ENCODE peak calls at places on chromosome 3, in four cellular contexts. One of them, this sample, is unnamed.

GRCh38 chr3:32453346-32453745 is 49.3 kb downstream of the CMTM6 start:
- DNase-seq in activated naive CD8-positive, alpha-beta T cell treated with anti-CD3 and anti-CD28 coated beads, Interleukin-2, amount 50 U/mL, for 24 hours: no peak
- DNase-seq in activated T-cell treated with anti-CD3 and anti-CD28 coated beads for 24 hours: no peak
- DNase-seq in nephron progenitor cell: no peak
- DNase-seq in this sample: peak

GRCh38 chr3:14976317-14976716 is 28.9 kb downstream of the NR2C2 start:
- DNase-seq in activated T-cell treated with anti-CD3 and anti-CD28 coated beads for 24 hours: no peak
- DNase-seq in activated naive CD8-positive, alpha-beta T cell treated with anti-CD3 and anti-CD28 coated beads, Interleukin-2, amount 50 U/mL, for 24 hours: no peak
- DNase-seq in nephron progenitor cell: no peak
- DNase-seq in this sample: no peak

GRCh38 chr3:55296781-55297180 is 190.3 kb downstream of the WNT5A start:
- DNase-seq in nephron progenitor cell: no peak
- DNase-seq in activated T-cell treated with anti-CD3 and anti-CD28 coated beads for 24 hours: no peak
- DNase-seq in activated naive CD8-positive, alpha-beta T cell treated with anti-CD3 and anti-CD28 coated beads, Interleukin-2, amount 50 U/mL, for 24 hours: no peak
- DNase-seq in this sample: no peak

GRCh38 chr3:13877911-13878710 is 1.8 kb downstream of the WNT7A start:
- DNase-seq in nephron progenitor cell: peak
- DNase-seq in activated naive CD8-positive, alpha-beta T cell treated with anti-CD3 and anti-CD28 coated beads, Interleukin-2, amount 50 U/mL, for 24 hours: no peak
- DNase-seq in activated T-cell treated with anti-CD3 and anti-CD28 coated beads for 24 hours: no peak
- DNase-seq in this sample: no peak

GRCh38 chr3:65039754-65040210 is 352.0 kb upstream of the ADAMTS9 start:
- DNase-seq in nephron progenitor cell: no peak
- DNase-seq in activated T-cell treated with anti-CD3 and anti-CD28 coated beads for 24 hours: no peak
- DNase-seq in activated naive CD8-positive, alpha-beta T cell treated with anti-CD3 and anti-CD28 coated beads, Interleukin-2, amount 50 U/mL, for 24 hours: no peak
- DNase-seq in this sample: no peak

GRCh38 chr3:16171009-16171408 is 3.5 kb upstream of the GALNT15 start:
- DNase-seq in nephron progenitor cell: no peak
- DNase-seq in activated T-cell treated with anti-CD3 and anti-CD28 coated beads for 24 hours: no peak
- DNase-seq in activated naive CD8-positive, alpha-beta T cell treated with anti-CD3 and anti-CD28 coated beads, Interleukin-2, amount 50 U/mL, for 24 hours: no peak
- DNase-seq in this sample: no peak

GRCh38 chr3:84077479-84077878 is 881.3 kb upstream of the CADM2 start:
- DNase-seq in activated naive CD8-positive, alpha-beta T cell treated with anti-CD3 and anti-CD28 coated beads, Interleukin-2, amount 50 U/mL, for 24 hours: no peak
- DNase-seq in activated T-cell treated with anti-CD3 and anti-CD28 coated beads for 24 hours: no peak
- DNase-seq in nephron progenitor cell: no peak
- DNase-seq in this sample: no peak

GRCh38 chr3:160413613-160414248 is 14.3 kb downstream of the SMC4 start:
- DNase-seq in nephron progenitor cell: peak
- DNase-seq in activated naive CD8-positive, alpha-beta T cell treated with anti-CD3 and anti-CD28 coated beads, Interleukin-2, amount 50 U/mL, for 24 hours: peak
- DNase-seq in activated T-cell treated with anti-CD3 and anti-CD28 coated beads for 24 hours: peak
- DNase-seq in this sample: peak

GRCh38 chr3:115321396-115321795 is 174.3 kb upstream of the ZBTB20 start:
- DNase-seq in activated T-cell treated with anti-CD3 and anti-CD28 coated beads for 24 hours: no peak
- DNase-seq in activated naive CD8-positive, alpha-beta T cell treated with anti-CD3 and anti-CD28 coated beads, Interleukin-2, amount 50 U/mL, for 24 hours: no peak
- DNase-seq in nephron progenitor cell: no peak
- DNase-seq in this sample: no peak

GRCh38 chr3:193842029-193842782 is 249.2 kb downstream of the OPA1 start:
- DNase-seq in activated naive CD8-positive, alpha-beta T cell treated with anti-CD3 and anti-CD28 coated beads, Interleukin-2, amount 50 U/mL, for 24 hours: no peak
- DNase-seq in activated T-cell treated with anti-CD3 and anti-CD28 coated beads for 24 hours: no peak
- DNase-seq in nephron progenitor cell: no peak
- DNase-seq in this sample: no peak

GRCh38 chr3:69997486-69998307 is 1.8 kb upstream of the SAMMSON start:
- DNase-seq in activated naive CD8-positive, alpha-beta T cell treated with anti-CD3 and anti-CD28 coated beads, Interleukin-2, amount 50 U/mL, for 24 hours: no peak
- DNase-seq in nephron progenitor cell: no peak
- DNase-seq in activated T-cell treated with anti-CD3 and anti-CD28 coated beads for 24 hours: no peak
- DNase-seq in this sample: no peak

GRCh38 chr3:160450846-160451245 is 1.3 kb upstream of the TRIM59 start:
- DNase-seq in activated T-cell treated with anti-CD3 and anti-CD28 coated beads for 24 hours: no peak
- DNase-seq in activated naive CD8-positive, alpha-beta T cell treated with anti-CD3 and anti-CD28 coated beads, Interleukin-2, amount 50 U/mL, for 24 hours: no peak
- DNase-seq in nephron progenitor cell: no peak
- DNase-seq in this sample: no peak

GRCh38 chr3:50068134-50068533 is 20.6 kb upstream of the RBM5 start:
- DNase-seq in activated naive CD8-positive, alpha-beta T cell treated with anti-CD3 and anti-CD28 coated beads, Interleukin-2, amount 50 U/mL, for 24 hours: no peak
- DNase-seq in activated T-cell treated with anti-CD3 and anti-CD28 coated beads for 24 hours: no peak
- DNase-seq in nephron progenitor cell: no peak
- DNase-seq in this sample: no peak

GRCh38 chr3:10551821-10552630 is 46.6 kb upstream of the ATP2B2 start:
- DNase-seq in activated naive CD8-positive, alpha-beta T cell treated with anti-CD3 and anti-CD28 coated beads, Interleukin-2, amount 50 U/mL, for 24 hours: peak
- DNase-seq in activated T-cell treated with anti-CD3 and anti-CD28 coated beads for 24 hours: peak
- DNase-seq in nephron progenitor cell: no peak
- DNase-seq in this sample: peak

GRCh38 chr3:10888523-10889081 is 72.6 kb downstream of the SLC6A11 start:
- DNase-seq in activated T-cell treated with anti-CD3 and anti-CD28 coated beads for 24 hours: no peak
- DNase-seq in nephron progenitor cell: no peak
- DNase-seq in activated naive CD8-positive, alpha-beta T cell treated with anti-CD3 and anti-CD28 coated beads, Interleukin-2, amount 50 U/mL, for 24 hours: no peak
- DNase-seq in this sample: no peak

GRCh38 chr3:32238027-32238815 is at the start of gene CMTM8:
- DNase-seq in activated T-cell treated with anti-CD3 and anti-CD28 coated beads for 24 hours: peak
- DNase-seq in nephron progenitor cell: peak
- DNase-seq in activated naive CD8-positive, alpha-beta T cell treated with anti-CD3 and anti-CD28 coated beads, Interleukin-2, amount 50 U/mL, for 24 hours: peak
- DNase-seq in this sample: peak

GRCh38 chr3:61628636-61629035 is 67.3 kb downstream of the PTPRG start:
- DNase-seq in nephron progenitor cell: no peak
- DNase-seq in activated T-cell treated with anti-CD3 and anti-CD28 coated beads for 24 hours: no peak
- DNase-seq in activated naive CD8-positive, alpha-beta T cell treated with anti-CD3 and anti-CD28 coated beads, Interleukin-2, amount 50 U/mL, for 24 hours: no peak
- DNase-seq in this sample: no peak

GRCh38 chr3:190120161-190121060 is at the start of gene P3H2:
- DNase-seq in activated naive CD8-positive, alpha-beta T cell treated with anti-CD3 and anti-CD28 coated beads, Interleukin-2, amount 50 U/mL, for 24 hours: peak
- DNase-seq in activated T-cell treated with anti-CD3 and anti-CD28 coated beads for 24 hours: peak
- DNase-seq in nephron progenitor cell: peak
- DNase-seq in this sample: peak

GRCh38 chr3:5187920-5188418 is 462 bp downstream of the EDEM1 start:
- DNase-seq in nephron progenitor cell: peak
- DNase-seq in activated T-cell treated with anti-CD3 and anti-CD28 coated beads for 24 hours: peak
- DNase-seq in activated naive CD8-positive, alpha-beta T cell treated with anti-CD3 and anti-CD28 coated beads, Interleukin-2, amount 50 U/mL, for 24 hours: peak
- DNase-seq in this sample: peak

GRCh38 chr3:151328298-151329036 is 882 bp downstream of the P2RY13 start:
- DNase-seq in nephron progenitor cell: no peak
- DNase-seq in activated naive CD8-positive, alpha-beta T cell treated with anti-CD3 and anti-CD28 coated beads, Interleukin-2, amount 50 U/mL, for 24 hours: no peak
- DNase-seq in activated T-cell treated with anti-CD3 and anti-CD28 coated beads for 24 hours: no peak
- DNase-seq in this sample: peak

GRCh38 chr3:24514139-24514538 is 19.5 kb upstream of the THRB start:
- DNase-seq in activated T-cell treated with anti-CD3 and anti-CD28 coated beads for 24 hours: no peak
- DNase-seq in nephron progenitor cell: no peak
- DNase-seq in activated naive CD8-positive, alpha-beta T cell treated with anti-CD3 and anti-CD28 coated beads, Interleukin-2, amount 50 U/mL, for 24 hours: no peak
- DNase-seq in this sample: no peak

GRCh38 chr3:31573460-31573779 is 40.7 kb downstream of the STT3B start:
- DNase-seq in activated T-cell treated with anti-CD3 and anti-CD28 coated beads for 24 hours: no peak
- DNase-seq in nephron progenitor cell: no peak
- DNase-seq in activated naive CD8-positive, alpha-beta T cell treated with anti-CD3 and anti-CD28 coated beads, Interleukin-2, amount 50 U/mL, for 24 hours: no peak
- DNase-seq in this sample: no peak

GRCh38 chr3:87350367-87351199 is 74.2 kb upstream of the POU1F1 start:
- DNase-seq in activated T-cell treated with anti-CD3 and anti-CD28 coated beads for 24 hours: no peak
- DNase-seq in activated naive CD8-positive, alpha-beta T cell treated with anti-CD3 and anti-CD28 coated beads, Interleukin-2, amount 50 U/mL, for 24 hours: no peak
- DNase-seq in nephron progenitor cell: peak
- DNase-seq in this sample: no peak

GRCh38 chr3:40240921-40241320 is 68.6 kb upstream of the EIF1B start:
- DNase-seq in nephron progenitor cell: no peak
- DNase-seq in activated T-cell treated with anti-CD3 and anti-CD28 coated beads for 24 hours: no peak
- DNase-seq in activated naive CD8-positive, alpha-beta T cell treated with anti-CD3 and anti-CD28 coated beads, Interleukin-2, amount 50 U/mL, for 24 hours: no peak
- DNase-seq in this sample: no peak

GRCh38 chr3:12280333-12280732 is 8.5 kb upstream of the PPARG start:
- DNase-seq in activated naive CD8-positive, alpha-beta T cell treated with anti-CD3 and anti-CD28 coated beads, Interleukin-2, amount 50 U/mL, for 24 hours: no peak
- DNase-seq in activated T-cell treated with anti-CD3 and anti-CD28 coated beads for 24 hours: no peak
- DNase-seq in nephron progenitor cell: no peak
- DNase-seq in this sample: no peak

This sample was measured in stimulated activated naive CD8-positive, alpha-beta T cell treated with anti-CD3 and anti-CD28 coated beads, Interleukin-15, amount 100 ng/mL, for 72 hours.